ENCODE peak calls at places on chromosomes 5 and 9, in four cellular contexts. Q is foreskin fibroblast, R is neural progenitor cell, Y is fibroblast of the aortic adventitia. J is an unnamed sample.

GRCh38 chr9:91334053-91334452 is 27.7 kb downstream of the AUH start:
- DNase-seq in Q (peak), R (no peak), Y (no peak), J (peak)

GRCh38 chr9:137370865-137371520 is 52.0 kb downstream of the EXD3 start:
- DNase-seq in Y (no peak), Q (no peak), R (peak), J (no peak)

GRCh38 chr5:538801-539468 is 14.7 kb upstream of the SLC9A3 start:
- DNase-seq in Q (no peak), Y (no peak), R (no peak), J (no peak)

GRCh38 chr5:108728566-108729305 is 19.0 kb upstream of the FER start:
- DNase-seq in Q (no peak), R (no peak), Y (no peak), J (no peak)

GRCh38 chr5:130386155-130386554 is 481.9 kb downstream of the CHSY3 start:
- DNase-seq in Y (peak), R (no peak), Q (no peak), J (no peak)

GRCh38 chr9:37424686-37425297 is 2.3 kb downstream of the GRHPR start:
- DNase-seq in Y (no peak), Q (no peak), R (no peak), J (no peak)

GRCh38 chr9:133914483-133915342 is 77.4 kb downstream of the VAV2 start:
- DNase-seq in Q (peak), Y (no peak), R (peak), J (no peak)

GRCh38 chr5:150133581-150134197 is 22.0 kb downstream of the PDGFRB start:
- DNase-seq in Y (no peak), R (no peak), Q (no peak), J (no peak)

GRCh38 chr5:94667937-94668336 is 49.5 kb downstream of the SLF1 start:
- DNase-seq in Q (no peak), Y (no peak), R (no peak), J (no peak)

GRCh38 chr5:113166285-113166684 is 189.7 kb downstream of the DCP2 start:
- DNase-seq in Y (peak), R (no peak), Q (peak), J (no peak)

GRCh38 chr5:139660105-139660915 is 12.2 kb downstream of the CXXC5 start:
- DNase-seq in Y (peak), R (no peak), Q (peak), J (peak)

GRCh38 chr5:132662925-132663770 is 5.2 kb downstream of the IL13 start:
- DNase-seq in Y (no peak), Q (no peak), R (no peak), J (no peak)

GRCh38 chr9:129235931-129236331 is 57.9 kb upstream of the IER5L start:
- DNase-seq in R (no peak), Q (no peak), Y (no peak), J (no peak)

GRCh38 chr9:20884985-20885593 is 146.4 kb downstream of the HACD4 start:
- DNase-seq in Q (peak), Y (peak), R (peak), J (peak)

GRCh38 chr9:127175319-127175715 is 52.9 kb upstream of the ANGPTL2 start:
- DNase-seq in Q (no peak), Y (no peak), R (no peak), J (no peak)

GRCh38 chr9:107489687-107490605 is at the start of gene KLF4:
- DNase-seq in Y (peak), Q (peak), R (peak), J (peak)

GRCh38 chr9:95077053-95077765 is 240.3 kb downstream of the FANCC start:
- DNase-seq in R (no peak), Y (no peak), Q (no peak), J (no peak)

GRCh38 chr5:89315194-89315593 is 432.2 kb upstream of the MEF2C start:
- DNase-seq in Y (peak), R (no peak), Q (peak), J (no peak)

GRCh38 chr9:136942881-136943230 is 1.7 kb downstream of the FBXW5 start:
- DNase-seq in Q (no peak), R (no peak), Y (no peak), J (no peak)

GRCh38 chr5:76291305-76292077 is 111.6 kb upstream of the IQGAP2 start:
- DNase-seq in R (no peak), Y (no peak), Q (no peak), J (peak)

GRCh38 chr5:146731909-146732659 is 146.5 kb downstream of the PPP2R2B start:
- DNase-seq in R (no peak), Q (peak), Y (peak), J (peak)

GRCh38 chr5:156543348-156543747 is 216.4 kb downstream of the SGCD start:
- DNase-seq in Q (no peak), R (no peak), Y (no peak), J (no peak)

GRCh38 chr5:56610093-56610698 is 205.2 kb upstream of the MAP3K1 start:
- DNase-seq in Y (no peak), R (no peak), Q (no peak), J (no peak)

GRCh38 chr5:54217826-54218503 is 92.4 kb downstream of the ARL15 start:
- DNase-seq in R (peak), Y (peak), Q (peak), J (peak)

GRCh38 chr5:59296317-59297264 is 596.9 kb downstream of the PDE4D start:
- DNase-seq in Y (peak), Q (peak), R (no peak), J (peak)

GRCh38 chr9:91978739-91979414 is 28.8 kb upstream of the ROR2 start:
- DNase-seq in R (peak), Q (peak), Y (peak), J (peak)

GRCh38 chr5:10364186-10364689 is 10.7 kb downstream of the MARCHF6 start:
- DNase-seq in Q (no peak), Y (no peak), R (no peak), J (no peak)

GRCh38 chr9:94843089-94843488 is 116.6 kb downstream of the AOPEP start:
- DNase-seq in R (peak), Q (no peak), Y (no peak), J (no peak)

GRCh38 chr9:130043654-130044623 is 950 bp upstream of the FNBP1 start:
- DNase-seq in Y (peak), Q (peak), R (peak), J (no peak)

GRCh38 chr5:151008124-151008491 is 12.3 kb upstream of the GPX3 start:
- DNase-seq in Y (no peak), R (no peak), Q (no peak), J (no peak)

GRCh38 chr9:127130661-127131538 is 8.5 kb upstream of the ANGPTL2 start:
- DNase-seq in Q (peak), Y (peak), R (no peak), J (peak)

GRCh38 chr9:19404278-19405075 is 4.3 kb upstream of the ACER2 start:
- DNase-seq in Q (no peak), Y (no peak), R (no peak), J (peak)

GRCh38 chr5:14675865-14676300 is 11.4 kb downstream of the OTULIN start:
- DNase-seq in Y (no peak), R (no peak), Q (no peak), J (no peak)

GRCh38 chr9:16012621-16013020 is 459.8 kb downstream of the CCDC171 start:
- DNase-seq in R (no peak), Y (no peak), Q (peak), J (no peak)

GRCh38 chr5:144156767-144157171 is 13.7 kb downstream of the YIPF5 start:
- DNase-seq in Y (no peak), R (no peak), Q (peak), J (no peak)

GRCh38 chr9:127415657-127416056 is 8.5 kb upstream of the ZNF79 start:
- DNase-seq in Q (no peak), Y (no peak), R (no peak), J (no peak)

DNA sequence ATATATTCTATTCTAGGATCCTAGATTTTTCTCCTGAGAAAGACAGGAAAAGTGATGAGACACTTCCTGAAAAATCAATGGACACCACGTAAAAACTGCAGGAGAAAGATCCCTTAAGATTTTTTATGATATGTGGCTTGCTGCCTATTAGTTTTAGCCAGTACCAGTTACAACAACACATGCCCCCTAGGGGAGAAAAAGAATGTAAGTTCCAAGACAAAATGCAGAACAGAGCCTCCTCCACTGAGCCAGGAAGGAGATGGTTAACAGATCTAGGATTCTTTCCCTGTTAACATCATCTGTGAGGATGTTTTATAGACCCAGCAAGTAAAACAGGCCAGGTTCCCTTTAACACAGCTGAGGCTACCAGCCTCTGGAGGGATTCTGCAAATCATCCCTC is 574.7 kb downstream of the TLE4 start:
- DNase-seq in Q (peak), Y (peak), R (peak), J (peak)
- TF ChIP-seq CTCF in Q (peak), Y (peak), R (peak), J (peak)

GRCh38 chr9:5040730-5041389 is 55.8 kb downstream of the JAK2 start:
- DNase-seq in Q (no peak), Y (no peak), R (no peak), J (no peak)
- TF ChIP-seq CTCF in Q (no peak), Y (no peak), R (no peak), J (no peak)

GRCh38 chr9:99513441-99514112 is 291.5 kb downstream of the SEC61B start:
- DNase-seq in Y (no peak), Q (no peak), R (no peak), J (no peak)

GRCh38 chr9:99515087-99515486 is 293.0 kb downstream of the SEC61B start:
- DNase-seq in Q (no peak), R (no peak), Y (no peak), J (no peak)

GRCh38 chr9:99509900-99510299 is 287.8 kb downstream of the SEC61B start:
- DNase-seq in Y (no peak), Q (no peak), R (no peak), J (no peak)

GRCh38 chr9:99509291-99509826 is 287.3 kb downstream of the SEC61B start:
- DNase-seq in R (no peak), Q (no peak), Y (no peak), J (no peak)

GRCh38 chr9:99511723-99512122 is 289.6 kb downstream of the SEC61B start:
- DNase-seq in R (peak), Q (no peak), Y (no peak), J (no peak)
- TF ChIP-seq CTCF in R (peak), Q (peak), Y (peak), J (no peak)

DNA sequence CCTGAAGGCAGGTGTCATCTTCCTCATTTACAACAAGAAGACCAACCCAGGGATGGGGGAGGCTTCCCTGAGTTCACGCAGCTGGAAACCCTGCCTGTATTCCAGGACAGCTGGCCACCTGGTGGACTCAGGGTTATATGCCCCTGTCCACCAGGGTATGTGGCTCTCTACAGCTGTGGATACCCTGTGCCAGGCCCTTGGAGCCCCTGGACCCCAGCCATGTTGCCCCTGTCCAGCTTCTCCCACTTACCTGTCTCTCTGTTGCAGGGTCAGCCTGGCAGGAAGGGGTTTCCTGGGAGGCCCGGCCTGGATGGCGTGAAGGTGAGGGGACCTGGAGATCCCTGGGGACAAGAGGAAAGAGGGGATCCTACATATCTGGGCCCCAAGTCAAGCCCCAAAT is 79.7 kb upstream of the ORM1 start:
- DNase-seq in Y (no peak), R (no peak), Q (no peak), J (no peak)
- TF ChIP-seq CTCF in Y (no peak), R (no peak), Q (no peak), J (no peak)

J was measured in RWPE1.